ENCODE peak calls at places on chromosome 17, in eight cellular contexts. One of them, this sample, is unnamed. For H3K4me1, the result is how much of the 10 kb centered on the place peaks cover.

GRCh38 chr17:70076189-70076588 is 1.2 kb downstream of the KCNJ16 start:
- DNase-seq in osteoblast: no peak
- DNase-seq in mammary epithelial cell: no peak
- DNase-seq in IMR-90: peak
- DNase-seq in Caco-2: no peak
- DNase-seq in A549: no peak
- DNase-seq in suprapubic skin: no peak
- DNase-seq in tibial nerve: no peak
- DNase-seq in this sample: no peak

GRCh38 chr17:7496470-7497227 is 12.5 kb downstream of the POLR2A start:
- DNase-seq in Caco-2: no peak
- DNase-seq in suprapubic skin: no peak
- DNase-seq in IMR-90: no peak
- DNase-seq in osteoblast: no peak
- DNase-seq in A549: no peak
- DNase-seq in tibial nerve: no peak
- DNase-seq in mammary epithelial cell: no peak
- DNase-seq in this sample: no peak

GRCh38 chr17:75601057-75601987 is 13.7 kb downstream of the MYO15B start:
- DNase-seq in IMR-90: peak
- DNase-seq in A549: peak
- DNase-seq in suprapubic skin: no peak
- DNase-seq in mammary epithelial cell: peak
- DNase-seq in tibial nerve: peak
- DNase-seq in osteoblast: no peak
- DNase-seq in Caco-2: peak
- DNase-seq in this sample: no peak

GRCh38 chr17:67417507-67417906 is 40.4 kb downstream of the PITPNC1 start:
- DNase-seq in suprapubic skin: no peak
- DNase-seq in mammary epithelial cell: no peak
- DNase-seq in osteoblast: no peak
- DNase-seq in A549: no peak
- DNase-seq in IMR-90: no peak
- DNase-seq in Caco-2: no peak
- DNase-seq in tibial nerve: no peak
- DNase-seq in this sample: no peak

GRCh38 chr17:17355426-17355825 is 52.3 kb downstream of the NT5M start:
- DNase-seq in suprapubic skin: peak
- DNase-seq in IMR-90: no peak
- DNase-seq in Caco-2: no peak
- DNase-seq in mammary epithelial cell: no peak
- DNase-seq in tibial nerve: no peak
- DNase-seq in osteoblast: peak
- DNase-seq in A549: no peak
- DNase-seq in this sample: no peak

GRCh38 chr17:77280304-77280910 is 139.6 kb downstream of the SEC14L1 start:
- DNase-seq in osteoblast: peak
- DNase-seq in IMR-90: peak
- DNase-seq in tibial nerve: no peak
- DNase-seq in mammary epithelial cell: peak
- DNase-seq in Caco-2: no peak
- DNase-seq in suprapubic skin: no peak
- DNase-seq in A549: no peak
- DNase-seq in this sample: peak

GRCh38 chr17:81994593-81995462 is 17.4 kb downstream of the ASPSCR1 start:
- DNase-seq in osteoblast: no peak
- DNase-seq in tibial nerve: no peak
- DNase-seq in Caco-2: no peak
- DNase-seq in suprapubic skin: no peak
- DNase-seq in mammary epithelial cell: no peak
- DNase-seq in A549: no peak
- DNase-seq in IMR-90: no peak
- DNase-seq in this sample: no peak

GRCh38 chr17:76479515-76480048 is 12.2 kb downstream of the AANAT start:
- DNase-seq in mammary epithelial cell: no peak
- DNase-seq in IMR-90: no peak
- DNase-seq in suprapubic skin: no peak
- DNase-seq in A549: no peak
- DNase-seq in Caco-2: no peak
- DNase-seq in osteoblast: no peak
- DNase-seq in tibial nerve: no peak
- DNase-seq in this sample: no peak

GRCh38 chr17:78670850-78671291 is 93.7 kb upstream of the DNAH17 start:
- DNase-seq in tibial nerve: no peak
- DNase-seq in osteoblast: no peak
- DNase-seq in A549: no peak
- DNase-seq in suprapubic skin: peak
- DNase-seq in IMR-90: no peak
- DNase-seq in mammary epithelial cell: no peak
- DNase-seq in Caco-2: no peak
- DNase-seq in this sample: no peak

GRCh38 chr17:78351449-78352006 is 8.3 kb downstream of the SOCS3 start:
- DNase-seq in osteoblast: peak
- DNase-seq in Caco-2: peak
- DNase-seq in IMR-90: peak
- DNase-seq in tibial nerve: peak
- DNase-seq in A549: peak
- DNase-seq in suprapubic skin: peak
- DNase-seq in mammary epithelial cell: peak
- DNase-seq in this sample: peak

GRCh38 chr17:67993998-67994361 is 2.3 kb downstream of the C17orf58 start:
- DNase-seq in IMR-90: peak
- DNase-seq in osteoblast: no peak
- DNase-seq in suprapubic skin: peak
- DNase-seq in Caco-2: no peak
- DNase-seq in tibial nerve: no peak
- DNase-seq in mammary epithelial cell: no peak
- DNase-seq in A549: no peak
- DNase-seq in this sample: no peak

GRCh38 chr17:6495450-6496115 is 51.3 kb downstream of the PIMREG start:
- DNase-seq in A549: no peak
- DNase-seq in Caco-2: no peak
- DNase-seq in tibial nerve: no peak
- DNase-seq in IMR-90: no peak
- DNase-seq in osteoblast: no peak
- DNase-seq in mammary epithelial cell: no peak
- DNase-seq in suprapubic skin: peak
- DNase-seq in this sample: no peak

GRCh38 chr17:31663576-31663975 is 195.5 kb downstream of the COPRS start:
- DNase-seq in IMR-90: peak
- DNase-seq in tibial nerve: no peak
- DNase-seq in A549: peak
- DNase-seq in osteoblast: no peak
- DNase-seq in suprapubic skin: no peak
- DNase-seq in Caco-2: no peak
- DNase-seq in mammary epithelial cell: no peak
- DNase-seq in this sample: peak

DNA sequence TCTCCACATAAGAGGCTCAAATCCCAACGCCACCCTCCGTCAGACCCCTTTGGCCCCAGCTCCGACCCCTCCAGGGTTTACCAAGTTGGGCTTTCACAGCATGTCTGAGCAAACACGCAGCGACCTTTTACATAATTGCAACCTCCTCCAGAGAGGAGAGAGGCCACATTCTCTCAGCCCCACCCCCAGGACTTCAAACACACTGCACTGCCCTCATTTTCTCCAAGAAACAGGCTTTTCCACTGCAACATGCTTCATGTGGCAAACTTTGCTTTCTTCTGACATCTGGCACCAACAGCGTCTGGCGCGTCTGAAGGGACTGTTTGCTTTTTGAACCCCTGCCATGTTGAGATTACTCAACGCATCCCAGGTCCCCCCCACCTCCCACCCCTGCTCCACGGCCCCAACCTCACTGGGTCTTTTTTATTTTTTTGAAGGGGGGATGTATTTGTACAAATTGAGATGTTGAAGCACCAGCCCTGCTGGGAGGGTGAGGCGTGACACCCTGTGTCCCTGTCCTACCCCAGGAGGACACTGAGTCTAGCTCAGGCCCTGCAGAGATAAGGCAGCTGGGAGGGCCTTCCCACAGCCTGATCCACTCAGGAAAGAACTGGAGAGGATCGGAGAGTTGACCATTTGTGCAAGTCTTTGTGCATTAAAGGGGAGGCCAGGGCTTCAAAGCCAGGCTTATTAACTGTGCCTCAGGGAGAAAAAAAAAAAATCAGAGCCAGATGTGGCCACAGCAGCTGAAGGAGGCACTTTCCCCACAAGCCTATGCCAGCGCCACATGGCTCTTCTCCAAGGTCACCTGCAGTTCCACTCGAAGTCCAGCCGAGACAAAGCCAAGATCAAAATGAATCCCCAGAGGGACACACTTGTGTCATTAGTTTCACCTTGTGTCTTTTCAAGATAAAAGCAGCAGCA is 29.7 kb downstream of the AXIN2 start:
- DNase-seq in IMR-90: peak
- DNase-seq in Caco-2: peak
- DNase-seq in mammary epithelial cell: no peak
- DNase-seq in osteoblast: peak
- DNase-seq in tibial nerve: peak
- DNase-seq in suprapubic skin: peak
- DNase-seq in A549: no peak
- DNase-seq in this sample: no peak
- TF ChIP-seq CTCF in IMR-90: peak
- TF ChIP-seq CTCF in Caco-2: peak
- TF ChIP-seq CTCF in mammary epithelial cell: no peak
- TF ChIP-seq CTCF in osteoblast: peak
- TF ChIP-seq CTCF in tibial nerve: no peak
- TF ChIP-seq CTCF in suprapubic skin: peak
- TF ChIP-seq CTCF in A549: no peak
- TF ChIP-seq CTCF in this sample: no peak

GRCh38 chr17:74437702-74438101 is 5.8 kb downstream of the GPRC5C start:
- DNase-seq in tibial nerve: no peak
- DNase-seq in A549: peak
- DNase-seq in osteoblast: peak
- DNase-seq in IMR-90: no peak
- DNase-seq in mammary epithelial cell: no peak
- DNase-seq in suprapubic skin: no peak
- DNase-seq in Caco-2: peak
- DNase-seq in this sample: no peak

GRCh38 chr17:74442670-74443515 is 11.0 kb downstream of the GPRC5C start:
- DNase-seq in mammary epithelial cell: no peak
- DNase-seq in IMR-90: no peak
- DNase-seq in A549: peak
- DNase-seq in Caco-2: peak
- DNase-seq in tibial nerve: peak
- DNase-seq in suprapubic skin: peak
- DNase-seq in osteoblast: peak
- DNase-seq in this sample: no peak

GRCh38 chr17:74441537-74441936 is 9.6 kb downstream of the GPRC5C start:
- DNase-seq in suprapubic skin: no peak
- DNase-seq in osteoblast: no peak
- DNase-seq in Caco-2: no peak
- DNase-seq in A549: no peak
- DNase-seq in tibial nerve: no peak
- DNase-seq in mammary epithelial cell: no peak
- DNase-seq in IMR-90: no peak
- DNase-seq in this sample: no peak

GRCh38 chr17:74442291-74442669 is 10.4 kb downstream of the GPRC5C start:
- DNase-seq in tibial nerve: no peak
- DNase-seq in suprapubic skin: no peak
- DNase-seq in Caco-2: no peak
- DNase-seq in A549: no peak
- DNase-seq in osteoblast: peak
- DNase-seq in IMR-90: no peak
- DNase-seq in mammary epithelial cell: no peak
- DNase-seq in this sample: no peak

GRCh38 chr17:74439691-74440567 is 8.0 kb downstream of the GPRC5C start:
- DNase-seq in A549: no peak
- DNase-seq in Caco-2: no peak
- DNase-seq in osteoblast: peak
- DNase-seq in tibial nerve: no peak
- DNase-seq in suprapubic skin: peak
- DNase-seq in mammary epithelial cell: no peak
- DNase-seq in IMR-90: no peak
- DNase-seq in this sample: no peak
- H3K4me1 ChIP-seq in A549: under half
- H3K4me1 ChIP-seq in Caco-2: under half
- H3K4me1 ChIP-seq in osteoblast: under half
- H3K4me1 ChIP-seq in tibial nerve: under half
- H3K4me1 ChIP-seq in suprapubic skin: under half
- H3K4me1 ChIP-seq in mammary epithelial cell: under half
- H3K4me1 ChIP-seq in IMR-90: under half
- H3K4me1 ChIP-seq in this sample: under half

DNA sequence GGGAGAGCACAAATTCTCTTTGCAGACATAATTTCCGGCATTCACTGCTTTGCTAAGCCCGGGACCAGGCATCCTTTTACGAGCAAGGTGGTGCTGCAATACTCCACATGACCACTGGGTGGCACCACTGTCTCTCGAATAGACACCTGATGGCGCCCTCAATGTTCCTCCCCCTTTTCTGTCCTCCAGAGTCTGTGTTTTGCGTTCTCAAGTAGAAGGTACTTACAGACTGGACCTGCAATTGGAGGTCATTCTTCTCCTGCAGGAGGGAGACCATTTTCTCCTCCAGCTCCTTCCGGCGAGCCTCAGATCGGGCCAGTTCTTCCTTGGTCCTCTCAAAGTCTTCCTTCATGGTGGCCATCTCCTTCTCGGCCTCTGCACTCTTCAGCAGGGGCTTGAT is 45.2 kb downstream of the MYH13 start:
- DNase-seq in suprapubic skin: peak
- DNase-seq in tibial nerve: peak
- DNase-seq in IMR-90: peak
- DNase-seq in A549: peak
- DNase-seq in mammary epithelial cell: peak
- DNase-seq in osteoblast: peak
- DNase-seq in Caco-2: peak
- DNase-seq in this sample: peak
- TF ChIP-seq CTCF in suprapubic skin: peak
- TF ChIP-seq CTCF in tibial nerve: peak
- TF ChIP-seq CTCF in IMR-90: peak
- TF ChIP-seq CTCF in A549: peak
- TF ChIP-seq CTCF in mammary epithelial cell: peak
- TF ChIP-seq CTCF in osteoblast: peak
- TF ChIP-seq CTCF in Caco-2: peak
- TF ChIP-seq CTCF in this sample: peak

DNA sequence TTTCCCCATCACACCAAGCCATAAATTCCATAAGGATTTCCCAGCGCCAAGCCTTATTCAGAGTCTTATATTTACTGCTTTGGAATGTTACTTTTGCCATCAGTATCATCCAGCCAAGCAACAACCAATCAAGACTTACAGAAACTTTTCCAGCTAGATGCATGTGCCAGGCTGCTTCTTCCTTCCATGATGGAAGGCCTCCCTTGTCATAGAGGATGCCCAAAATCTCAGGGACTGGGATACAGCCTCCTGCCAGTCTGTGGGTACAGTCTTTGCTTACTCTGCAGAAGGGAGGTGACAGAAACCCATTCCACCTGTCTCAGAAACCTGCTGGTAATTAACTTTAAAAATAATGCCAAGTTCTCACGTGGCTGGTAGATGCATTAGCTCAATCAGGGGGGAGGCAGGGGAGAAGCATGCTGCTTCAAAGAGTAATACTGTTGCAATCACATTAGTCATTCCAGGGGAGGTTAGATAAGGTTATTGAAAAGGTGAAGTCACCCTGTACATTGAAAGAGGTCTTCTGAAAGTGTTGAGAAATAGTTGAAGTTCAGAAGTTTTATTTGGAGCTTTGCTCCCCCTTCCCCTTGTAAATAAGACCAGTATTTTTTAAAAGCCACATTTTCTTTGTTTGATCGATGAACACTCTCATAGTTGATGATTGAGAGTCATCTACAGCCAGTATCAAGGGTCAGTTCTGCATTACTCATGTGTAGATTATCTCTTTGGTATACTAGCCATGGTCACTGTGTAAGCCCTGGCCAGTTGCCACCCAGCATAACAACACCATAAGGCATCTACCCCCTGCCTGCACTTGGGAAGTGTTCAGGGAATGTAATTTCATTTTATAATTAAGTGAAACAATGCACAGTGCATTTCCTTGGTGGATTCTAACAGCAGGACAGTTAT is 22.2 kb downstream of the HLF start:
- DNase-seq in Caco-2: peak
- DNase-seq in tibial nerve: no peak
- DNase-seq in osteoblast: no peak
- DNase-seq in mammary epithelial cell: peak
- DNase-seq in IMR-90: peak
- DNase-seq in A549: peak
- DNase-seq in suprapubic skin: no peak
- DNase-seq in this sample: peak
- H3K4me1 ChIP-seq in Caco-2: half or more
- H3K4me1 ChIP-seq in tibial nerve: under half
- H3K4me1 ChIP-seq in osteoblast: under half
- H3K4me1 ChIP-seq in mammary epithelial cell: under half
- H3K4me1 ChIP-seq in IMR-90: under half
- H3K4me1 ChIP-seq in A549: under half
- H3K4me1 ChIP-seq in suprapubic skin: half or more
- H3K4me1 ChIP-seq in this sample: under half